ENCODE peak calls at places on chromosomes 2 and 18, in seven cellular contexts. I, G, C, J, W, Z and R are unnamed samples.

GRCh38 chr2:234251326-234252271 is 201.1 kb downstream of the SPP2 start:
- DNase-seq in I (no peak), G (peak; percentile 78), C (peak; percentile 61), J (no peak), W (no peak), Z (no peak), R (no peak)

GRCh38 chr2:105143094-105143466 is 98.5 kb upstream of the GPR45 start:
- DNase-seq in I (no peak), G (no peak), C (no peak), J (no peak), W (no peak), Z (no peak), R (no peak)

GRCh38 chr2:112183327-112184025 is 45.3 kb downstream of the FBLN7 start:
- DNase-seq in I (no peak), G (no peak), C (no peak), J (no peak), W (no peak), Z (no peak), R (no peak)

GRCh38 chr18:69946608-69947155 is 991 bp downstream of the CD226 start:
- DNase-seq in I (no peak), G (no peak), C (no peak), J (no peak), W (no peak), Z (no peak), R (no peak)

GRCh38 chr2:127810156-127810636 is 775 bp downstream of the WDR33 start:
- DNase-seq in I (no peak), G (peak; percentile 44), C (no peak), J (no peak), W (no peak), Z (peak; percentile 9), R (no peak)

GRCh38 chr2:4618141-4618540 is 914.8 kb downstream of the DCDC2C start:
- DNase-seq in I (no peak), G (no peak), C (no peak), J (no peak), W (no peak), Z (peak; percentile 40), R (no peak)

GRCh38 chr2:240596491-240596931 is 10.0 kb downstream of the CAPN10 start:
- DNase-seq in I (peak; percentile 13), G (no peak), C (no peak), J (no peak), W (peak; percentile 56), Z (no peak), R (no peak)

GRCh38 chr18:53629356-53629755 is 595.1 kb downstream of the MBD2 start:
- DNase-seq in I (no peak), G (no peak), C (no peak), J (no peak), W (no peak), Z (no peak), R (no peak)

GRCh38 chr2:28765316-28765715 is 13.7 kb downstream of the PPP1CB start:
- DNase-seq in I (no peak), G (no peak), C (peak; percentile 37), J (no peak), W (no peak), Z (no peak), R (no peak)

GRCh38 chr2:142332196-142332595 is 201.4 kb upstream of the LRP1B start:
- DNase-seq in I (no peak), G (no peak), C (no peak), J (no peak), W (no peak), Z (no peak), R (no peak)

GRCh38 chr2:86420913-86421312 is 20.3 kb upstream of the KDM3A start:
- DNase-seq in I (no peak), G (no peak), C (no peak), J (no peak), W (no peak), Z (no peak), R (no peak)

GRCh38 chr2:70775148-70775547 is 7.1 kb upstream of the ADD2 start:
- DNase-seq in I (no peak), G (no peak), C (no peak), J (no peak), W (no peak), Z (no peak), R (no peak)

GRCh38 chr2:203328735-203329549 is 748 bp downstream of the ABI2 start:
- DNase-seq in I (peak; percentile 34), G (peak; percentile 23), C (peak; percentile 35), J (peak; percentile 41), W (peak; percentile 66), Z (peak; percentile 20), R (peak; percentile 24)

GRCh38 chr2:136234261-136234660 is 116.3 kb upstream of the CXCR4 start:
- DNase-seq in I (no peak), G (no peak), C (no peak), J (no peak), W (no peak), Z (no peak), R (no peak)

GRCh38 chr2:221535824-221536223 is 36.3 kb downstream of the EPHA4 start:
- DNase-seq in I (no peak), G (no peak), C (no peak), J (no peak), W (no peak), Z (no peak), R (no peak)

GRCh38 chr2:178394816-178395215 is 56.2 kb downstream of the PRKRA start:
- DNase-seq in I (no peak), G (no peak), C (no peak), J (no peak), W (no peak), Z (no peak), R (no peak)

GRCh38 chr2:230695551-230695950 is 17.1 kb upstream of the CAB39 start:
- DNase-seq in I (no peak), G (no peak), C (no peak), J (no peak), W (no peak), Z (no peak), R (no peak)

GRCh38 chr2:174788291-174788929 is 24.1 kb upstream of the CHRNA1 start:
- DNase-seq in I (no peak), G (no peak), C (no peak), J (no peak), W (no peak), Z (no peak), R (no peak)

GRCh38 chr2:138841459-138841858 is 61.3 kb upstream of the NXPH2 start:
- DNase-seq in I (no peak), G (no peak), C (no peak), J (no peak), W (no peak), Z (no peak), R (no peak)

GRCh38 chr18:8526316-8526715 is 82.9 kb upstream of the RAB12 start:
- DNase-seq in I (no peak), G (no peak), C (no peak), J (no peak), W (no peak), Z (no peak), R (no peak)

GRCh38 chr2:183996825-183997823 is 601.2 kb upstream of the ZNF804A start:
- DNase-seq in I (no peak), G (no peak), C (no peak), J (no peak), W (no peak), Z (peak; percentile 89), R (no peak)

GRCh38 chr18:28455971-28456370 is 279.0 kb upstream of the CDH2 start:
- DNase-seq in I (no peak), G (no peak), C (no peak), J (no peak), W (no peak), Z (no peak), R (no peak)

GRCh38 chr2:80303825-80304521 is 579 bp downstream of the LRRTM1 start:
- DNase-seq in I (no peak), G (no peak), C (peak; percentile 12), J (no peak), W (peak; percentile 48), Z (no peak), R (no peak)

GRCh38 chr18:3450358-3451107 is 561 bp downstream of the TGIF1 start:
- DNase-seq in I (peak; percentile 78), G (no peak), C (no peak), J (no peak), W (peak; percentile 61), Z (peak; percentile 40), R (peak; percentile 51)

GRCh38 chr2:236743623-236744280 is 174.1 kb downstream of the ACKR3 start:
- DNase-seq in I (no peak), G (peak; percentile 37), C (no peak), J (no peak), W (no peak), Z (no peak), R (no peak)

GRCh38 chr2:24493713-24494112 is 2.7 kb downstream of the NCOA1 start:
- DNase-seq in I (no peak), G (no peak), C (no peak), J (no peak), W (no peak), Z (no peak), R (no peak)

GRCh38 chr2:10478298-10478625 is 30.1 kb upstream of the ODC1 start:
- DNase-seq in I (no peak), G (no peak), C (no peak), J (no peak), W (no peak), Z (no peak), R (no peak)

GRCh38 chr2:240926516-240927389 is 20.6 kb downstream of the CROCC2 start:
- DNase-seq in I (peak; percentile 11), G (no peak), C (no peak), J (no peak), W (no peak), Z (no peak), R (no peak)

GRCh38 chr2:109247340-109247739 is 118.3 kb downstream of the SH3RF3 start:
- DNase-seq in I (no peak), G (no peak), C (no peak), J (no peak), W (no peak), Z (no peak), R (no peak)

GRCh38 chr2:218438601-218439000 is 19.7 kb downstream of the VIL1 start:
- DNase-seq in I (no peak), G (no peak), C (no peak), J (no peak), W (no peak), Z (no peak), R (no peak)

GRCh38 chr2:127640082-127641072 is 5.6 kb upstream of the GPR17 start:
- DNase-seq in I (no peak), G (no peak), C (no peak), J (no peak), W (peak; percentile 14), Z (no peak), R (peak; percentile 64)

GRCh38 chr2:79604748-79605147 is 91.9 kb downstream of the CTNNA2 start:
- DNase-seq in I (no peak), G (no peak), C (no peak), J (no peak), W (no peak), Z (no peak), R (no peak)

GRCh38 chr2:56001992-56002391 is 78.4 kb upstream of the EFEMP1 start:
- DNase-seq in I (no peak), G (no peak), C (no peak), J (no peak), W (no peak), Z (no peak), R (no peak)

GRCh38 chr2:31387850-31388249 is 26.7 kb downstream of the XDH start:
- DNase-seq in I (no peak), G (no peak), C (no peak), J (no peak), W (no peak), Z (no peak), R (no peak)

GRCh38 chr2:27298391-27299080 is 9.7 kb downstream of the UCN start:
- DNase-seq in I (no peak), G (no peak), C (no peak), J (no peak), W (no peak), Z (no peak), R (no peak)

GRCh38 chr2:196059491-196059960 is 9.1 kb downstream of the DNAH7 start:
- DNase-seq in I (no peak), G (peak; percentile 42), C (no peak), J (no peak), W (no peak), Z (no peak), R (no peak)

GRCh38 chr2:134782792-134783191 is 55.6 kb upstream of the ACMSD start:
- DNase-seq in I (no peak), G (peak; percentile 55), C (no peak), J (no peak), W (no peak), Z (no peak), R (no peak)